ENCODE peak calls at places on chromosome 18, in six cellular contexts. G is AG09319, S is left ventricle myocardium superior, C is substantia nigra, O is A172, E is cardiac fibroblast. V is an unnamed sample.
A peak's percentile ranks its signal among the peaks of the same experiment; 100 is the strongest.

GRCh38 chr18:54267688-54268087 is 1.6 kb upstream of the POLI start:
- DNase-seq in G (no peak), O (no peak), S (no peak), C (peak; percentile 10), E (no peak), V (no peak)

GRCh38 chr18:76457475-76457874 is 37.6 kb downstream of the ZNF516 start:
- DNase-seq in S (no peak), G (no peak), E (no peak), O (peak; percentile 44), C (no peak), V (no peak)

GRCh38 chr18:39799010-39799409 is 2156.0 kb upstream of the PIK3C3 start:
- DNase-seq in O (peak; percentile 23), G (no peak), E (no peak), S (no peak), C (no peak), V (no peak)

GRCh38 chr18:48519431-48520100 is 19.3 kb upstream of the CTIF start:
- DNase-seq in G (no peak), S (no peak), C (no peak), O (no peak), E (no peak), V (no peak)

GRCh38 chr18:7924616-7925015 is 357.5 kb downstream of the PTPRM start:
- DNase-seq in S (no peak), C (no peak), G (no peak), E (no peak), O (no peak), V (no peak)

GRCh38 chr18:57764087-57764486 is 39.0 kb downstream of the ATP8B1 start:
- DNase-seq in C (no peak), O (no peak), S (no peak), G (no peak), E (no peak), V (no peak)

GRCh38 chr18:78722391-78722790 is 257.2 kb upstream of the SALL3 start:
- DNase-seq in O (no peak), E (no peak), C (no peak), G (no peak), S (no peak), V (no peak)

GRCh38 chr18:75132931-75133525 is 75.9 kb downstream of the PTGR3 start:
- DNase-seq in S (no peak), G (no peak), O (no peak), C (no peak), E (no peak), V (no peak)

GRCh38 chr18:56637897-56638231 is 528 bp downstream of the TXNL1 start:
- DNase-seq in C (no peak), E (peak; percentile 7), G (no peak), S (no peak), O (no peak), V (no peak)

GRCh38 chr18:9705183-9705864 is 2.8 kb upstream of the RAB31 start:
- DNase-seq in E (peak; percentile 87), O (peak; percentile 75), C (no peak), S (no peak), G (no peak), V (no peak)

GRCh38 chr18:58605027-58606020 is 23.6 kb downstream of the ALPK2 start:
- DNase-seq in E (peak; percentile 88), S (no peak), O (no peak), C (no peak), G (no peak), V (no peak)

GRCh38 chr18:40984856-40985255 is 970.2 kb upstream of the PIK3C3 start:
- DNase-seq in E (peak; percentile 85), S (no peak), G (no peak), C (no peak), O (no peak), V (no peak)

GRCh38 chr18:60413944-60414547 is 41.5 kb upstream of the MC4R start:
- DNase-seq in C (no peak), G (no peak), O (peak; percentile 16), E (peak; percentile 9), S (no peak), V (no peak)

GRCh38 chr18:46156124-46156745 is 52.0 kb downstream of the HAUS1 start:
- DNase-seq in S (no peak), C (no peak), E (no peak), G (no peak), O (no peak), V (no peak)

GRCh38 chr18:32167980-32168379 is 21.9 kb upstream of the MEP1B start:
- DNase-seq in O (no peak), S (no peak), C (no peak), G (no peak), E (no peak), V (no peak)

GRCh38 chr18:62637807-62638687 is 77.3 kb upstream of the PHLPP1 start:
- DNase-seq in E (peak; percentile 33), S (peak; percentile 41), O (peak; percentile 21), C (peak; percentile 7), G (no peak), V (no peak)

GRCh38 chr18:58046087-58046793 is 2.2 kb downstream of the NEDD4L start:
- DNase-seq in G (no peak), E (no peak), O (no peak), C (peak; percentile 6), S (no peak), V (no peak)

GRCh38 chr18:4549164-4549920 is 94.2 kb upstream of the DLGAP1 start:
- DNase-seq in O (no peak), E (no peak), C (no peak), G (no peak), S (no peak), V (no peak)

GRCh38 chr18:9437049-9437448 is 38.3 kb upstream of the RALBP1 start:
- DNase-seq in S (no peak), C (no peak), E (peak; percentile 63), O (no peak), G (no peak), V (no peak)

GRCh38 chr18:68472701-68473295 is 242.1 kb downstream of the TMX3 start:
- DNase-seq in C (no peak), O (no peak), S (no peak), E (no peak), G (no peak), V (no peak)

GRCh38 chr18:75408554-75409506 is 18.7 kb downstream of the SMIM21 start:
- DNase-seq in S (no peak), C (no peak), G (peak; percentile 71), O (peak; percentile 97), E (peak; percentile 99), V (no peak)

GRCh38 chr18:10329116-10329515 is 125.3 kb upstream of the APCDD1 start:
- DNase-seq in O (no peak), E (peak; percentile 4), C (no peak), G (no peak), S (no peak), V (no peak)

GRCh38 chr18:13003466-13003896 is 12.3 kb downstream of the CEP192 start:
- DNase-seq in O (peak; percentile 75), C (no peak), G (peak; percentile 44), S (no peak), E (peak; percentile 82), V (no peak)

GRCh38 chr18:55586841-55587240 is 1.2 kb downstream of the TCF4 start:
- DNase-seq in O (peak; percentile 4), C (no peak), G (no peak), S (no peak), E (peak; percentile 62), V (no peak)

GRCh38 chr18:64115906-64116305 is 33.0 kb downstream of the LINC00305 start:
- DNase-seq in E (no peak), O (no peak), C (no peak), S (no peak), G (no peak), V (no peak)

GRCh38 chr18:48613589-48613988 is 74.8 kb downstream of the CTIF start:
- DNase-seq in C (peak; percentile 80), E (no peak), O (no peak), S (peak; percentile 65), G (no peak), V (no peak)

GRCh38 chr18:44744206-44745180 is 63.8 kb downstream of the SETBP1 start:
- DNase-seq in G (no peak), C (peak; percentile 19), S (peak; percentile 71), E (no peak), O (no peak), V (no peak)

GRCh38 chr18:42736074-42736473 is 379.4 kb downstream of the RIT2 start:
- DNase-seq in S (no peak), C (no peak), G (no peak), E (no peak), O (peak; percentile 47), V (no peak)

GRCh38 chr18:26540041-26540628 is 8.2 kb downstream of the KCTD1 start:
- DNase-seq in S (no peak), G (no peak), E (peak; percentile 62), C (no peak), O (peak; percentile 64), V (no peak)

GRCh38 chr18:66495844-66496243 is 108.0 kb downstream of the CDH19 start:
- DNase-seq in E (peak; percentile 60), S (peak; percentile 46), C (peak; percentile 29), O (peak; percentile 41), G (no peak), V (peak; percentile 63)

V was measured in upper lobe of right lung.